ENCODE peak calls at places on chromosomes 5 and 9, in seven cellular contexts. One of them, this sample, is unnamed.

GRCh38 chr5:135135530-135136201 is 101.6 kb upstream of the PITX1 start:
- DNase-seq in HepG2: no peak
- DNase-seq in T-helper 2 cell: no peak
- DNase-seq in germinal center: no peak
- DNase-seq in hypothalamus: no peak
- DNase-seq in GM12865: no peak
- DNase-seq in NCI-H1436: no peak
- DNase-seq in this sample: no peak

GRCh38 chr5:113452941-113453340 is 18.2 kb upstream of the TSSK1B start:
- DNase-seq in HepG2: no peak
- DNase-seq in T-helper 2 cell: no peak
- DNase-seq in germinal center: no peak
- DNase-seq in hypothalamus: no peak
- DNase-seq in GM12865: no peak
- DNase-seq in NCI-H1436: no peak
- DNase-seq in this sample: no peak

GRCh38 chr9:21993893-21994525 is at the start of gene CDKN2A:
- DNase-seq in HepG2: no peak
- DNase-seq in T-helper 2 cell: no peak
- DNase-seq in germinal center: peak
- DNase-seq in hypothalamus: no peak
- DNase-seq in GM12865: peak
- DNase-seq in NCI-H1436: peak
- DNase-seq in this sample: peak

GRCh38 chr9:108953983-108954574 is 19.9 kb downstream of the ABITRAM start:
- DNase-seq in HepG2: peak
- DNase-seq in T-helper 2 cell: no peak
- DNase-seq in germinal center: peak
- DNase-seq in hypothalamus: no peak
- DNase-seq in GM12865: peak
- DNase-seq in NCI-H1436: peak
- DNase-seq in this sample: no peak

GRCh38 chr5:87329114-87329513 is 61.4 kb downstream of the RASA1 start:
- DNase-seq in HepG2: no peak
- DNase-seq in T-helper 2 cell: no peak
- DNase-seq in germinal center: no peak
- DNase-seq in hypothalamus: no peak
- DNase-seq in GM12865: no peak
- DNase-seq in NCI-H1436: no peak
- DNase-seq in this sample: no peak

GRCh38 chr5:71924980-71925379 is 182.3 kb upstream of the MAP1B start:
- DNase-seq in HepG2: no peak
- DNase-seq in T-helper 2 cell: no peak
- DNase-seq in germinal center: no peak
- DNase-seq in hypothalamus: no peak
- DNase-seq in GM12865: no peak
- DNase-seq in NCI-H1436: no peak
- DNase-seq in this sample: no peak

GRCh38 chr9:114919611-114920010 is 10.8 kb downstream of the TNFSF8 start:
- DNase-seq in HepG2: no peak
- DNase-seq in T-helper 2 cell: no peak
- DNase-seq in germinal center: no peak
- DNase-seq in hypothalamus: no peak
- DNase-seq in GM12865: no peak
- DNase-seq in NCI-H1436: no peak
- DNase-seq in this sample: no peak

GRCh38 chr5:88119535-88119934 is 149.1 kb downstream of the TMEM161B start:
- DNase-seq in HepG2: no peak
- DNase-seq in T-helper 2 cell: no peak
- DNase-seq in germinal center: no peak
- DNase-seq in hypothalamus: no peak
- DNase-seq in GM12865: no peak
- DNase-seq in NCI-H1436: no peak
- DNase-seq in this sample: no peak

GRCh38 chr5:137320056-137321045 is 178.8 kb downstream of the SPOCK1 start:
- DNase-seq in HepG2: peak
- DNase-seq in T-helper 2 cell: no peak
- DNase-seq in germinal center: peak
- DNase-seq in hypothalamus: no peak
- DNase-seq in GM12865: peak
- DNase-seq in NCI-H1436: peak
- DNase-seq in this sample: no peak

GRCh38 chr5:176319827-176320554 is 41.6 kb downstream of the KIAA1191 start:
- DNase-seq in HepG2: peak
- DNase-seq in T-helper 2 cell: no peak
- DNase-seq in germinal center: no peak
- DNase-seq in hypothalamus: no peak
- DNase-seq in GM12865: peak
- DNase-seq in NCI-H1436: no peak
- DNase-seq in this sample: no peak

GRCh38 chr5:67165524-67166459 is 30.8 kb downstream of the CD180 start:
- DNase-seq in HepG2: no peak
- DNase-seq in T-helper 2 cell: peak
- DNase-seq in germinal center: peak
- DNase-seq in hypothalamus: peak
- DNase-seq in GM12865: peak
- DNase-seq in NCI-H1436: no peak
- DNase-seq in this sample: peak

GRCh38 chr9:20512106-20512505 is 110.2 kb downstream of the MLLT3 start:
- DNase-seq in HepG2: no peak
- DNase-seq in T-helper 2 cell: no peak
- DNase-seq in germinal center: no peak
- DNase-seq in hypothalamus: no peak
- DNase-seq in GM12865: no peak
- DNase-seq in NCI-H1436: no peak
- DNase-seq in this sample: no peak

GRCh38 chr9:4177970-4178758 is 121.7 kb downstream of the GLIS3 start:
- DNase-seq in HepG2: peak
- DNase-seq in T-helper 2 cell: no peak
- DNase-seq in germinal center: no peak
- DNase-seq in hypothalamus: no peak
- DNase-seq in GM12865: no peak
- DNase-seq in NCI-H1436: no peak
- DNase-seq in this sample: no peak

GRCh38 chr5:52560366-52560765 is 227.3 kb upstream of the ITGA1 start:
- DNase-seq in HepG2: no peak
- DNase-seq in T-helper 2 cell: no peak
- DNase-seq in germinal center: no peak
- DNase-seq in hypothalamus: no peak
- DNase-seq in GM12865: no peak
- DNase-seq in NCI-H1436: peak
- DNase-seq in this sample: no peak

GRCh38 chr9:118630079-118630478 is 739.2 kb downstream of the BRINP1 start:
- DNase-seq in HepG2: no peak
- DNase-seq in T-helper 2 cell: no peak
- DNase-seq in germinal center: no peak
- DNase-seq in hypothalamus: no peak
- DNase-seq in GM12865: no peak
- DNase-seq in NCI-H1436: no peak
- DNase-seq in this sample: no peak

GRCh38 chr9:14343236-14343947 is 29.5 kb upstream of the NFIB start:
- DNase-seq in HepG2: no peak
- DNase-seq in T-helper 2 cell: no peak
- DNase-seq in germinal center: no peak
- DNase-seq in hypothalamus: no peak
- DNase-seq in GM12865: no peak
- DNase-seq in NCI-H1436: no peak
- DNase-seq in this sample: no peak

GRCh38 chr5:59564895-59565294 is 328.6 kb downstream of the PDE4D start:
- DNase-seq in HepG2: no peak
- DNase-seq in T-helper 2 cell: no peak
- DNase-seq in germinal center: no peak
- DNase-seq in hypothalamus: no peak
- DNase-seq in GM12865: no peak
- DNase-seq in NCI-H1436: no peak
- DNase-seq in this sample: no peak

This sample was measured in T-helper 9 cell.